ENCODE peak calls at places on chromosomes 16 and 17, in nine cellular contexts. V, G, M, C, W, Y, U, K and E are unnamed samples.

GRCh38 chr17:7336240-7337175 is at the start of gene ACAP1:
- DNase-seq in V (peak; percentile 34), G (peak; percentile 95), M (no peak), C (peak; percentile 93), W (no peak), Y (no peak), U (no peak), K (no peak), E (peak; percentile 75)

GRCh38 chr17:20009052-20009301 is 182 bp upstream of the SPECC1 start:
- DNase-seq in V (no peak), G (no peak), M (no peak), C (no peak), W (no peak), Y (no peak), U (no peak), K (no peak), E (no peak)

GRCh38 chr16:70253291-70254094 is 1.8 kb upstream of the EXOSC6 start:
- DNase-seq in V (peak; percentile 61), G (peak; percentile 57), M (no peak), C (peak; percentile 65), W (peak; percentile 16), Y (peak; percentile 54), U (no peak), K (peak; percentile 42), E (peak; percentile 27)

GRCh38 chr16:69917739-69918138 is 33.4 kb upstream of the CLEC18A start:
- DNase-seq in V (no peak), G (no peak), M (no peak), C (no peak), W (no peak), Y (no peak), U (no peak), K (peak; percentile 98), E (no peak)

GRCh38 chr17:32323784-32324590 is 18.0 kb downstream of the C17orf75 start:
- DNase-seq in V (peak; percentile 29), G (peak; percentile 57), M (no peak), C (no peak), W (peak; percentile 19), Y (no peak), U (peak; percentile 24), K (peak; percentile 20), E (no peak)

GRCh38 chr17:35099929-35100328 is 19.7 kb downstream of the RAD51D start:
- DNase-seq in V (no peak), G (no peak), M (no peak), C (no peak), W (no peak), Y (no peak), U (peak; percentile 93), K (no peak), E (no peak)

GRCh38 chr17:32584792-32585191 is 98.0 kb downstream of the CDK5R1 start:
- DNase-seq in V (no peak), G (no peak), M (no peak), C (no peak), W (no peak), Y (no peak), U (no peak), K (no peak), E (no peak)

GRCh38 chr17:76538281-76538931 is 897 bp upstream of the CYGB start:
- DNase-seq in V (no peak), G (no peak), M (no peak), C (peak; percentile 62), W (no peak), Y (no peak), U (no peak), K (no peak), E (no peak)

GRCh38 chr16:85754403-85754802 is 3.5 kb upstream of the C16orf74 start:
- DNase-seq in V (no peak), G (no peak), M (peak; percentile 69), C (no peak), W (peak; percentile 42), Y (no peak), U (peak; percentile 44), K (no peak), E (peak; percentile 62)

GRCh38 chr17:81096741-81097133 is 61.8 kb downstream of the BAIAP2 start:
- DNase-seq in V (no peak), G (no peak), M (no peak), C (no peak), W (no peak), Y (no peak), U (no peak), K (no peak), E (no peak)

GRCh38 chr16:69563605-69564580 is 1.9 kb upstream of the NFAT5 start:
- DNase-seq in V (peak; percentile 90), G (peak; percentile 58), M (no peak), C (peak; percentile 59), W (no peak), Y (no peak), U (no peak), K (peak; percentile 22), E (peak; percentile 38)

GRCh38 chr17:4444782-4445473 is 11.2 kb downstream of the SPNS3 start:
- DNase-seq in V (no peak), G (no peak), M (peak; percentile 10), C (no peak), W (no peak), Y (no peak), U (no peak), K (peak; percentile 15), E (no peak)

GRCh38 chr17:82661717-82662683 is 13.8 kb upstream of the WDR45B start:
- DNase-seq in V (no peak), G (no peak), M (no peak), C (no peak), W (no peak), Y (no peak), U (no peak), K (no peak), E (no peak)

GRCh38 chr17:48618366-48618896 is 3.3 kb upstream of the HOXB8 start:
- DNase-seq in V (peak; percentile 93), G (peak; percentile 86), M (peak; percentile 40), C (peak; percentile 86), W (peak; percentile 81), Y (peak; percentile 81), U (peak; percentile 84), K (peak; percentile 56), E (peak; percentile 88)

GRCh38 chr16:79599256-79599836 is 1.2 kb downstream of the MAF start:
- DNase-seq in V (no peak), G (no peak), M (no peak), C (no peak), W (no peak), Y (no peak), U (peak; percentile 50), K (peak; percentile 38), E (peak; percentile 18)

GRCh38 chr17:65320856-65321255 is 183.7 kb downstream of the RGS9 start:
- DNase-seq in V (no peak), G (no peak), M (no peak), C (no peak), W (no peak), Y (no peak), U (no peak), K (no peak), E (no peak)

GRCh38 chr17:74875155-74875969 is 2.6 kb upstream of the FDXR start:
- DNase-seq in V (no peak), G (no peak), M (no peak), C (no peak), W (no peak), Y (no peak), U (no peak), K (no peak), E (no peak)

GRCh38 chr17:32869345-32870026 is 7.4 kb downstream of the MYO1D start:
- DNase-seq in V (no peak), G (no peak), M (no peak), C (no peak), W (no peak), Y (no peak), U (no peak), K (no peak), E (no peak)

GRCh38 chr16:29192329-29193247 is 207.7 kb downstream of the LAT start:
- DNase-seq in V (peak; percentile 1), G (no peak), M (no peak), C (no peak), W (no peak), Y (no peak), U (no peak), K (no peak), E (no peak)